ENCODE peak calls at places on chromosomes 13 and 19, in four cellular contexts. A, Y, E and I are unnamed samples.

GRCh38 chr13:92175330-92175729 is 776.9 kb downstream of the GPC5 start:
- DNase-seq in A (no peak), Y (peak; percentile 0), E (peak; percentile 11), I (peak; percentile 65)

GRCh38 chr13:66265446-66265845 is 964.7 kb downstream of the PCDH9 start:
- DNase-seq in A (no peak), Y (no peak), E (no peak), I (no peak)

GRCh38 chr19:9032136-9032626 is 22.0 kb upstream of the MUC16 start:
- DNase-seq in A (no peak), Y (no peak), E (no peak), I (no peak)

GRCh38 chr13:92197669-92198068 is 799.2 kb downstream of the GPC5 start:
- DNase-seq in A (no peak), Y (no peak), E (no peak), I (no peak)

GRCh38 chr13:49954674-49955455 is 18.7 kb upstream of the SPRYD7 start:
- DNase-seq in A (no peak), Y (peak; percentile 9), E (no peak), I (no peak)

GRCh38 chr13:43286769-43287168 is 263.4 kb downstream of the DNAJC15 start:
- DNase-seq in A (no peak), Y (no peak), E (no peak), I (no peak)

GRCh38 chr19:54017266-54017665 is 25.8 kb downstream of the CACNG6 start:
- DNase-seq in A (no peak), Y (peak; percentile 39), E (no peak), I (no peak)

GRCh38 chr13:95356916-95357315 is 55.7 kb upstream of the ABCC4 start:
- DNase-seq in A (no peak), Y (no peak), E (no peak), I (no peak)

GRCh38 chr13:95154441-95154886 is 146.8 kb downstream of the ABCC4 start:
- DNase-seq in A (no peak), Y (peak; percentile 50), E (no peak), I (no peak)

GRCh38 chr13:82900453-82900852 is 981.8 kb downstream of the SLITRK1 start:
- DNase-seq in A (no peak), Y (no peak), E (no peak), I (no peak)

GRCh38 chr19:9883231-9883758 is 48.2 kb downstream of the PIN1 start:
- DNase-seq in A (no peak), Y (peak; percentile 55), E (peak; percentile 71), I (peak; percentile 89)

GRCh38 chr13:40469581-40470282 is 196.7 kb downstream of the FOXO1 start:
- DNase-seq in A (no peak), Y (no peak), E (no peak), I (no peak)

GRCh38 chr13:62973804-62974203 is 1558.2 kb upstream of the PCDH20 start:
- DNase-seq in A (no peak), Y (no peak), E (no peak), I (no peak)

GRCh38 chr19:39401549-39402416 is 4.9 kb upstream of the ZFP36 start:
- DNase-seq in A (peak; percentile 83), Y (peak; percentile 94), E (no peak), I (peak; percentile 13)

GRCh38 chr19:6047741-6048231 is 62.5 kb downstream of the RFX2 start:
- DNase-seq in A (no peak), Y (no peak), E (no peak), I (peak; percentile 80)

GRCh38 chr13:73715114-73715909 is 418.9 kb downstream of the KLF12 start:
- DNase-seq in A (peak; percentile 68), Y (peak; percentile 12), E (no peak), I (no peak)

GRCh38 chr13:47672982-47673670 is 327.9 kb downstream of the SUCLA2 start:
- DNase-seq in A (no peak), Y (peak; percentile 32), E (no peak), I (no peak)

GRCh38 chr13:20702945-20703784 is at the start of gene IL17D:
- DNase-seq in A (peak; percentile 26), Y (peak; percentile 7), E (peak; percentile 91), I (peak; percentile 59)

GRCh38 chr13:99302637-99303505 is 4.3 kb downstream of the GPR183 start:
- DNase-seq in A (no peak), Y (no peak), E (no peak), I (no peak)

GRCh38 chr19:16233836-16234551 is 36.3 kb downstream of the AP1M1 start:
- DNase-seq in A (no peak), Y (no peak), E (no peak), I (no peak)

GRCh38 chr19:12838182-12838890 is at the start of gene MAST1:
- DNase-seq in A (peak; percentile 34), Y (no peak), E (peak; percentile 71), I (peak; percentile 91)